ENCODE peak calls at places on chromosome 3, in six cellular contexts. T is choroid plexus epithelial cell; S is activated naive CD4-positive, alpha-beta T cell treated with Interleukin-2 at 50 U/mL for 16 hours; R is left colon; F is NCI-H524; Q is naive thymus-derived CD8-positive, alpha-beta T cell. Z is an unnamed sample.
A peak's percentile ranks its signal among the peaks of the same experiment; 100 is the strongest.

GRCh38 chr3:5226783-5227182 is 39.3 kb downstream of the EDEM1 start:
- DNase-seq in T (peak; percentile 64), S (no peak), R (no peak), F (peak; percentile 28), Q (no peak), Z (no peak)

GRCh38 chr3:28856796-28857195 is 424.1 kb upstream of the RBMS3 start:
- DNase-seq in T (no peak), S (no peak), R (no peak), F (no peak), Q (no peak), Z (no peak)

GRCh38 chr3:147120029-147120428 is 286.3 kb downstream of the ZIC4 start:
- DNase-seq in T (peak; percentile 72), S (no peak), R (no peak), F (peak; percentile 38), Q (no peak), Z (peak; percentile 13)

GRCh38 chr3:63364495-63364894 is 86.4 kb downstream of the SYNPR start:
- DNase-seq in T (peak; percentile 63), S (no peak), R (no peak), F (no peak), Q (no peak), Z (no peak)

GRCh38 chr3:185144784-185145183 is 8.1 kb downstream of the C3orf70 start:
- DNase-seq in T (no peak), S (no peak), R (no peak), F (no peak), Q (no peak), Z (no peak)

GRCh38 chr3:54139630-54140029 is 17.3 kb downstream of the CACNA2D3 start:
- DNase-seq in T (no peak), S (no peak), R (no peak), F (no peak), Q (no peak), Z (no peak)

GRCh38 chr3:29212789-29213433 is 68.0 kb upstream of the RBMS3 start:
- DNase-seq in T (no peak), S (no peak), R (no peak), F (peak; percentile 19), Q (no peak), Z (no peak)

GRCh38 chr3:72004749-72005292 is 219.9 kb upstream of the PROK2 start:
- DNase-seq in T (peak; percentile 48), S (no peak), R (no peak), F (no peak), Q (no peak), Z (no peak)

GRCh38 chr3:135106445-135106844 is 311.4 kb downstream of the EPHB1 start:
- DNase-seq in T (no peak), S (no peak), R (peak; percentile 78), F (no peak), Q (no peak), Z (no peak)